ENCODE peak calls at places on chromosome X, in six cellular contexts. G is activated CD4-positive, alpha-beta T cell treated with anti-CD3 and anti-CD28 coated beads for 1 hour; X is cerebellum; F is effector memory CD4-positive, alpha-beta T cell; S is hepatocyte; Y is A549. I is an unnamed sample.

GRCh38 chrX:68175569-68175968 is 257.7 kb downstream of the OPHN1 start:
- DNase-seq in S (no peak), G (no peak), Y (no peak), F (no peak), X (no peak), I (no peak)

GRCh38 chrX:72142094-72142843 is 10.6 kb upstream of the RTL5 start:
- DNase-seq in G (no peak), F (no peak), S (peak), X (peak), Y (no peak), I (no peak)

GRCh38 chrX:153769158-153769864 is 5.3 kb downstream of the PLXNB3 start:
- DNase-seq in G (no peak), F (no peak), X (no peak), S (no peak), Y (no peak), I (no peak)

GRCh38 chrX:96424007-96424406 is 260.6 kb upstream of the DIAPH2 start:
- DNase-seq in Y (no peak), X (no peak), G (no peak), S (peak), F (no peak), I (no peak)

GRCh38 chrX:38149016-38149415 is 71.7 kb downstream of the SRPX start:
- DNase-seq in X (no peak), S (no peak), F (no peak), G (no peak), Y (no peak), I (no peak)

GRCh38 chrX:70433848-70434351 is 10.7 kb upstream of the DLG3 start:
- DNase-seq in X (peak), G (peak), F (peak), S (peak), Y (peak), I (peak)

GRCh38 chrX:3136161-3136961 is 95.1 kb downstream of the ARSF start:
- DNase-seq in G (no peak), X (no peak), Y (no peak), F (no peak), S (no peak), I (no peak)

GRCh38 chrX:17535229-17535628 is 160.2 kb downstream of the NHS start:
- DNase-seq in X (no peak), Y (no peak), S (peak), F (no peak), G (peak), I (no peak)

GRCh38 chrX:149845385-149845784 is 35.6 kb upstream of the MAGEA8 start:
- DNase-seq in Y (no peak), X (no peak), G (no peak), S (no peak), F (no peak), I (no peak)

GRCh38 chrX:73850124-73851013 is 287.4 kb downstream of the CHIC1 start:
- DNase-seq in X (no peak), G (no peak), S (peak), Y (peak), F (no peak), I (peak)

GRCh38 chrX:23888887-23889501 is 18.7 kb downstream of the APOO start:
- DNase-seq in S (no peak), X (no peak), F (no peak), Y (no peak), G (no peak), I (no peak)

GRCh38 chrX:69501433-69501832 is 2.7 kb upstream of the NALF2 start:
- DNase-seq in S (no peak), X (no peak), F (no peak), Y (no peak), G (no peak), I (no peak)

GRCh38 chrX:75781618-75782017 is 3.4 kb downstream of the MAGEE2 start:
- DNase-seq in X (peak), F (no peak), Y (no peak), S (no peak), G (no peak), I (no peak)

GRCh38 chrX:71908387-71908786 is 2.3 kb upstream of the NHSL2 start:
- DNase-seq in S (no peak), G (no peak), X (no peak), F (no peak), Y (no peak), I (no peak)

GRCh38 chrX:71292669-71293379 is 8.7 kb upstream of the ITGB1BP2 start:
- DNase-seq in Y (no peak), F (no peak), G (no peak), S (no peak), X (no peak), I (no peak)

GRCh38 chrX:139642241-139642927 is 65.6 kb downstream of the MCF2 start:
- DNase-seq in G (no peak), X (peak), Y (no peak), S (no peak), F (no peak), I (no peak)

I was measured in LoVo.